ENCODE peak calls at places on chromosomes 11 and 22, in seven cellular contexts. One of them, this sample, is unnamed.

GRCh38 chr11:17991799-17992433 is 20.9 kb downstream of the SERGEF start:
- DNase-seq in mammary epithelial cell: peak; percentile 32
- DNase-seq in tibial nerve: no peak
- DNase-seq in fibroblast of lung: peak; percentile 35
- DNase-seq in GM23338: peak; percentile 74
- DNase-seq in hepatocyte: peak; percentile 72
- DNase-seq in Peyer's patch: peak; percentile 22
- DNase-seq in this sample: no peak

GRCh38 chr22:41341990-41342389 is 39.8 kb upstream of the TEF start:
- DNase-seq in hepatocyte: no peak
- DNase-seq in GM23338: no peak
- DNase-seq in fibroblast of lung: no peak
- DNase-seq in Peyer's patch: no peak
- DNase-seq in tibial nerve: no peak
- DNase-seq in mammary epithelial cell: no peak
- DNase-seq in this sample: no peak

GRCh38 chr11:100546714-100547113 is 140.4 kb upstream of the ARHGAP42 start:
- DNase-seq in GM23338: no peak
- DNase-seq in fibroblast of lung: peak; percentile 67
- DNase-seq in hepatocyte: peak; percentile 73
- DNase-seq in Peyer's patch: no peak
- DNase-seq in mammary epithelial cell: peak; percentile 83
- DNase-seq in tibial nerve: no peak
- DNase-seq in this sample: no peak

GRCh38 chr22:19943665-19944026 is 2.0 kb upstream of the TXNRD2 start:
- DNase-seq in mammary epithelial cell: no peak
- DNase-seq in fibroblast of lung: peak; percentile 89
- DNase-seq in GM23338: peak; percentile 49
- DNase-seq in tibial nerve: no peak
- DNase-seq in Peyer's patch: no peak
- DNase-seq in hepatocyte: no peak
- DNase-seq in this sample: peak; percentile 41

GRCh38 chr22:37566903-37567798 is 6.9 kb downstream of the CDC42EP1 start:
- DNase-seq in mammary epithelial cell: peak; percentile 92
- DNase-seq in GM23338: peak; percentile 93
- DNase-seq in hepatocyte: peak; percentile 91
- DNase-seq in Peyer's patch: peak; percentile 94
- DNase-seq in fibroblast of lung: peak; percentile 63
- DNase-seq in tibial nerve: peak; percentile 67
- DNase-seq in this sample: peak; percentile 75

GRCh38 chr11:1858154-1858553 is 5.3 kb downstream of the LSP1 start:
- DNase-seq in GM23338: no peak
- DNase-seq in tibial nerve: no peak
- DNase-seq in hepatocyte: no peak
- DNase-seq in Peyer's patch: no peak
- DNase-seq in fibroblast of lung: no peak
- DNase-seq in mammary epithelial cell: no peak
- DNase-seq in this sample: peak; percentile 68

GRCh38 chr11:116500833-116501622 is 271.8 kb downstream of the BUD13 start:
- DNase-seq in tibial nerve: no peak
- DNase-seq in Peyer's patch: no peak
- DNase-seq in hepatocyte: no peak
- DNase-seq in GM23338: peak; percentile 66
- DNase-seq in fibroblast of lung: no peak
- DNase-seq in mammary epithelial cell: no peak
- DNase-seq in this sample: no peak

GRCh38 chr11:35878736-35879135 is 65.1 kb upstream of the LDLRAD3 start:
- DNase-seq in mammary epithelial cell: no peak
- DNase-seq in GM23338: no peak
- DNase-seq in Peyer's patch: no peak
- DNase-seq in tibial nerve: no peak
- DNase-seq in fibroblast of lung: no peak
- DNase-seq in hepatocyte: no peak
- DNase-seq in this sample: no peak

GRCh38 chr11:47784785-47785381 is 17.7 kb upstream of the FNBP4 start:
- DNase-seq in Peyer's patch: no peak
- DNase-seq in mammary epithelial cell: no peak
- DNase-seq in fibroblast of lung: no peak
- DNase-seq in hepatocyte: peak; percentile 10
- DNase-seq in tibial nerve: no peak
- DNase-seq in GM23338: no peak
- DNase-seq in this sample: no peak

GRCh38 chr11:71212871-71213559 is 39.4 kb downstream of the SHANK2 start:
- DNase-seq in fibroblast of lung: no peak
- DNase-seq in hepatocyte: peak; percentile 28
- DNase-seq in tibial nerve: no peak
- DNase-seq in mammary epithelial cell: no peak
- DNase-seq in GM23338: no peak
- DNase-seq in Peyer's patch: no peak
- DNase-seq in this sample: no peak

GRCh38 chr11:112784323-112785073 is 176.7 kb upstream of the NCAM1 start:
- DNase-seq in mammary epithelial cell: no peak
- DNase-seq in GM23338: peak; percentile 28
- DNase-seq in Peyer's patch: no peak
- DNase-seq in fibroblast of lung: peak; percentile 95
- DNase-seq in tibial nerve: no peak
- DNase-seq in hepatocyte: peak; percentile 72
- DNase-seq in this sample: peak; percentile 95

GRCh38 chr22:40024201-40025061 is 29.7 kb downstream of the FAM83F start:
- DNase-seq in Peyer's patch: peak; percentile 65
- DNase-seq in GM23338: peak; percentile 93
- DNase-seq in mammary epithelial cell: peak; percentile 35
- DNase-seq in fibroblast of lung: peak; percentile 53
- DNase-seq in hepatocyte: peak; percentile 87
- DNase-seq in tibial nerve: peak; percentile 40
- DNase-seq in this sample: peak; percentile 87

GRCh38 chr11:36153581-36153980 is 135.6 kb downstream of the COMMD9 start:
- DNase-seq in hepatocyte: no peak
- DNase-seq in Peyer's patch: no peak
- DNase-seq in mammary epithelial cell: no peak
- DNase-seq in fibroblast of lung: no peak
- DNase-seq in GM23338: peak; percentile 61
- DNase-seq in tibial nerve: no peak
- DNase-seq in this sample: no peak

GRCh38 chr11:95831198-95831883 is 41.0 kb downstream of the CEP57 start:
- DNase-seq in tibial nerve: no peak
- DNase-seq in hepatocyte: peak; percentile 18
- DNase-seq in fibroblast of lung: peak; percentile 97
- DNase-seq in GM23338: no peak
- DNase-seq in Peyer's patch: no peak
- DNase-seq in mammary epithelial cell: peak; percentile 66
- DNase-seq in this sample: no peak

GRCh38 chr11:121580154-121580553 is 127.4 kb upstream of the SORL1-AS1 start:
- DNase-seq in mammary epithelial cell: no peak
- DNase-seq in Peyer's patch: no peak
- DNase-seq in fibroblast of lung: no peak
- DNase-seq in hepatocyte: no peak
- DNase-seq in GM23338: no peak
- DNase-seq in tibial nerve: no peak
- DNase-seq in this sample: no peak

GRCh38 chr22:46038516-46039430 is 61.8 kb upstream of the WNT7B start:
- DNase-seq in tibial nerve: no peak
- DNase-seq in hepatocyte: no peak
- DNase-seq in GM23338: no peak
- DNase-seq in fibroblast of lung: no peak
- DNase-seq in Peyer's patch: no peak
- DNase-seq in mammary epithelial cell: no peak
- DNase-seq in this sample: peak; percentile 56

GRCh38 chr11:130882138-130882551 is 34.1 kb downstream of the SNX19 start:
- DNase-seq in mammary epithelial cell: no peak
- DNase-seq in tibial nerve: no peak
- DNase-seq in GM23338: no peak
- DNase-seq in hepatocyte: no peak
- DNase-seq in Peyer's patch: no peak
- DNase-seq in fibroblast of lung: peak; percentile 62
- DNase-seq in this sample: peak; percentile 70

GRCh38 chr11:96012086-96012824 is 88.3 kb upstream of the MTMR2 start:
- DNase-seq in tibial nerve: peak; percentile 19
- DNase-seq in hepatocyte: peak; percentile 87
- DNase-seq in mammary epithelial cell: peak; percentile 81
- DNase-seq in GM23338: peak; percentile 69
- DNase-seq in Peyer's patch: peak; percentile 57
- DNase-seq in fibroblast of lung: peak; percentile 85
- DNase-seq in this sample: no peak

GRCh38 chr11:45051621-45052020 is 94.8 kb upstream of the PRDM11 start:
- DNase-seq in fibroblast of lung: no peak
- DNase-seq in mammary epithelial cell: no peak
- DNase-seq in GM23338: no peak
- DNase-seq in Peyer's patch: no peak
- DNase-seq in hepatocyte: no peak
- DNase-seq in tibial nerve: no peak
- DNase-seq in this sample: no peak

GRCh38 chr11:121613724-121614123 is 161.0 kb upstream of the SORL1-AS1 start:
- DNase-seq in mammary epithelial cell: no peak
- DNase-seq in fibroblast of lung: peak; percentile 13
- DNase-seq in Peyer's patch: no peak
- DNase-seq in hepatocyte: no peak
- DNase-seq in GM23338: no peak
- DNase-seq in tibial nerve: no peak
- DNase-seq in this sample: no peak

DNA sequence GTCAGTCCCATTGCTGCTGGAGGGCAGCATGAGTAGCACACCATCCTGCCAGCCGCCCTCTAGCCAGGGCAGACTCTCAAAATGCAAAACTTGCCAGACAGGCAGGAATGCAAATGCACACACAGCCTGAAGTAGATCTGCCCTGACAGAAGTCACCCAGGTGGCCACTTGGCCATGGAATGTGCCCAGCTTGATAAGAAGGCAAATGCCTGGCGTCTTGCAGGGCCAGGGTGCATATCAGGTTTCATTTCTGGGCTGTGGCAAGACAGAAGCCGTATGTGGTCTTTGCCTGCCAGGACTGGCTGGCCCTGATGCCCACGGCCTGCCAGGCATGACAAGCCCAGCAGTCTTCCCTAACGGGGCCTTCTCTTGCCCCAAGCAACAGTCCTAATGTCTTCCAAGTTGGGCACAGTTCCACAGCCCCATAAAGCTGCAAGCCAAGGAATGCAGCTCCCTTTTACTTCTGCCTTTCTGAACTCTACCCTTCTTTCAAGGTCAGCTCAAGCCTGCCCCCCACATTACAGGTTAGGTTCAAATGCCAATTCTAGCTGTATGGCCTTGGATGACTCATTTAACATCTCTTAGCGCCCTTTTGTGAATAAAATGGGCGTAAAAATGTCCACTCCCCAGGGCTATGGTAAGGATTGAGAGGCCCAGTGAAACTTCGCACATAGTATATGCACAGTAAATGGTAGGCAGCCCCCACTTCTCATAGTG is 29.7 kb downstream of the POU2AF3 start:
- DNase-seq in Peyer's patch: no peak
- DNase-seq in mammary epithelial cell: no peak
- DNase-seq in fibroblast of lung: peak; percentile 23
- DNase-seq in hepatocyte: no peak
- DNase-seq in GM23338: peak; percentile 6
- DNase-seq in tibial nerve: no peak
- DNase-seq in this sample: peak; percentile 50
- H3K27ac ChIP-seq in Peyer's patch: no peak overlapping the region
- H3K27ac ChIP-seq in mammary epithelial cell: no peak overlapping the region
- H3K27ac ChIP-seq in fibroblast of lung: no peak overlapping the region
- H3K27ac ChIP-seq in hepatocyte: no peak overlapping the region
- H3K27ac ChIP-seq in GM23338: no peak overlapping the region
- H3K27ac ChIP-seq in tibial nerve: no peak overlapping the region
- H3K27ac ChIP-seq in this sample: peak overlapping the region; percentile 4

GRCh38 chr11:125261471-125262087 is 97.0 kb downstream of the PKNOX2 start:
- DNase-seq in Peyer's patch: no peak
- DNase-seq in hepatocyte: no peak
- DNase-seq in tibial nerve: no peak
- DNase-seq in GM23338: no peak
- DNase-seq in fibroblast of lung: no peak
- DNase-seq in mammary epithelial cell: no peak
- DNase-seq in this sample: no peak

GRCh38 chr11:125264091-125265022 is 99.8 kb downstream of the PKNOX2 start:
- DNase-seq in Peyer's patch: no peak
- DNase-seq in hepatocyte: no peak
- DNase-seq in mammary epithelial cell: no peak
- DNase-seq in GM23338: no peak
- DNase-seq in fibroblast of lung: no peak
- DNase-seq in tibial nerve: no peak
- DNase-seq in this sample: no peak

GRCh38 chr11:125262194-125262824 is 97.8 kb downstream of the PKNOX2 start:
- DNase-seq in fibroblast of lung: peak; percentile 35
- DNase-seq in GM23338: no peak
- DNase-seq in Peyer's patch: no peak
- DNase-seq in tibial nerve: peak; percentile 26
- DNase-seq in mammary epithelial cell: no peak
- DNase-seq in hepatocyte: peak; percentile 33
- DNase-seq in this sample: peak; percentile 59

GRCh38 chr11:125263268-125263790 is 98.8 kb downstream of the PKNOX2 start:
- DNase-seq in GM23338: peak; percentile 98
- DNase-seq in hepatocyte: peak; percentile 91
- DNase-seq in Peyer's patch: peak; percentile 30
- DNase-seq in tibial nerve: peak; percentile 72
- DNase-seq in mammary epithelial cell: peak; percentile 13
- DNase-seq in fibroblast of lung: peak; percentile 100
- DNase-seq in this sample: peak; percentile 95

GRCh38 chr11:125262825-125263218 is 98.3 kb downstream of the PKNOX2 start:
- DNase-seq in Peyer's patch: no peak
- DNase-seq in GM23338: no peak
- DNase-seq in fibroblast of lung: no peak
- DNase-seq in tibial nerve: peak; percentile 19
- DNase-seq in mammary epithelial cell: no peak
- DNase-seq in hepatocyte: peak; percentile 22
- DNase-seq in this sample: peak; percentile 76
- H3K4me3 ChIP-seq in Peyer's patch: no peak overlapping the region
- H3K4me3 ChIP-seq in GM23338: peak overlapping the region; percentile 49
- H3K4me3 ChIP-seq in fibroblast of lung: no peak overlapping the region
- H3K4me3 ChIP-seq in tibial nerve: peak overlapping the region; percentile 25
- H3K4me3 ChIP-seq in mammary epithelial cell: no peak overlapping the region
- H3K4me3 ChIP-seq in hepatocyte: no peak overlapping the region
- H3K4me3 ChIP-seq in this sample: no peak overlapping the region

DNA sequence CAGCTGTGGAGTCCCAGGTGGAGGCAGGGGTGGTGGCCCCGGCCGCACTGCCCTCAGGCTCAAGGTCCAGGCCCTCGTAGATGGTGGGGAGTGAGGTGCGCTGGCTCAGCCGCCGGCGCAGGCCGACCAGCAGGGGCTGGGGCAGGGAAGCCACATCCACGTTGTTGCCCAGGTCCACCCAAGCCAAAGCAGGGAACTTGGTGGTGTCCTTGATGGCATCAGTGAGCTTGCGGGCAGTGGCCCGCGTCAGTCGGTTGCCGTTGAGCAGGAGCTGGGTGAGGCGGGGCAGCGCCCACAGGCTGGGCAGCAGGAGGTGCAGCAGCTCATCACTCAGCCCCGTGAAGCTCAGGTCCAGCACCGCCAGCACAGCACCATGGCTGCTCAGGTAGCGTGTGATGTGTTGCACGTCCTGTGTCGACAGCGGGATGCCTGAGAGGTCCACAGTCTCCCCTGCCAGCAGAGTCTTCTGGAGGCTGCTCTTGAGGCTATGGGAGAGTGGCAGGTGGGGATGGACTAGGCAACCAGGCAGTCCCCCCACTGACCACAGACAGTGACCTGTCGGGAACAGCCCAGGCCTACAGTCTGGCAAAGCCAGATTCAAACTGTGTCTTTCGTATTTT is 6.8 kb downstream of the LRRC75B start:
- DNase-seq in hepatocyte: no peak
- DNase-seq in tibial nerve: no peak
- DNase-seq in Peyer's patch: no peak
- DNase-seq in GM23338: no peak
- DNase-seq in mammary epithelial cell: no peak
- DNase-seq in fibroblast of lung: no peak
- DNase-seq in this sample: no peak
- H3K27ac ChIP-seq in hepatocyte: no peak overlapping the region
- H3K27ac ChIP-seq in tibial nerve: no peak overlapping the region
- H3K27ac ChIP-seq in Peyer's patch: no peak overlapping the region
- H3K27ac ChIP-seq in GM23338: no peak overlapping the region
- H3K27ac ChIP-seq in mammary epithelial cell: no peak overlapping the region
- H3K27ac ChIP-seq in fibroblast of lung: no peak overlapping the region
- H3K27ac ChIP-seq in this sample: no peak overlapping the region

GRCh38 chr11:69157156-69157821 is 1.6 kb downstream of the SMIM38 start:
- DNase-seq in hepatocyte: no peak
- DNase-seq in tibial nerve: peak; percentile 47
- DNase-seq in mammary epithelial cell: peak; percentile 49
- DNase-seq in fibroblast of lung: peak; percentile 84
- DNase-seq in GM23338: peak; percentile 27
- DNase-seq in Peyer's patch: no peak
- DNase-seq in this sample: peak; percentile 88
- H3K4me3 ChIP-seq in hepatocyte: no peak overlapping the region
- H3K4me3 ChIP-seq in tibial nerve: no peak overlapping the region
- H3K4me3 ChIP-seq in mammary epithelial cell: no peak overlapping the region
- H3K4me3 ChIP-seq in fibroblast of lung: no peak overlapping the region
- H3K4me3 ChIP-seq in GM23338: no peak overlapping the region
- H3K4me3 ChIP-seq in Peyer's patch: no peak overlapping the region
- H3K4me3 ChIP-seq in this sample: no peak overlapping the region